ENCODE peak calls at places on chromosomes 7 and 10, in seven cellular contexts. F, Y, R, W, M, Z and C are unnamed samples. For H3K4me1 and H3K36me3, the result is how much of the 10 kb centered on the place peaks cover.

GRCh38 chr10:61139230-61139928 is 195.4 kb upstream of the RHOBTB1 start:
- DNase-seq in F (no peak), Y (no peak), R (no peak), W (no peak), M (no peak), Z (no peak), C (no peak)

GRCh38 chr10:4345842-4346241 is 480.2 kb upstream of the AKR1E2 start:
- DNase-seq in F (no peak), Y (no peak), R (no peak), W (no peak), M (no peak), Z (no peak), C (no peak)

GRCh38 chr7:155230169-155230593 is 67.5 kb upstream of the INSIG1 start:
- DNase-seq in F (no peak), Y (no peak), R (no peak), W (peak), M (peak), Z (no peak), C (no peak)

GRCh38 chr7:116249969-116250553 is 39.7 kb downstream of the TES start:
- DNase-seq in F (no peak), Y (no peak), R (no peak), W (peak), M (no peak), Z (no peak), C (peak)

GRCh38 chr10:24711465-24711864 is 12.2 kb downstream of the ARHGAP21 start:
- DNase-seq in F (no peak), Y (no peak), R (no peak), W (no peak), M (no peak), Z (no peak), C (no peak)

GRCh38 chr7:125085084-125085483 is 155.5 kb upstream of the POT1 start:
- DNase-seq in F (no peak), Y (no peak), R (no peak), W (no peak), M (no peak), Z (no peak), C (no peak)

GRCh38 chr10:124917939-124918830 is 23.7 kb upstream of the ZRANB1 start:
- DNase-seq in F (no peak), Y (no peak), R (no peak), W (peak), M (no peak), Z (no peak), C (no peak)

GRCh38 chr7:134589491-134589941 is 40.6 kb downstream of the AKR1B15 start:
- DNase-seq in F (no peak), Y (no peak), R (no peak), W (peak), M (no peak), Z (no peak), C (no peak)

GRCh38 chr10:119370972-119371703 is 163.8 kb downstream of the GRK5 start:
- DNase-seq in F (no peak), Y (peak), R (peak), W (peak), M (peak), Z (no peak), C (no peak)
- H3K27ac ChIP-seq in F (no peak), Y (peak), R (peak), W (no peak), M (peak), Z (no peak), C (no peak)

DNA sequence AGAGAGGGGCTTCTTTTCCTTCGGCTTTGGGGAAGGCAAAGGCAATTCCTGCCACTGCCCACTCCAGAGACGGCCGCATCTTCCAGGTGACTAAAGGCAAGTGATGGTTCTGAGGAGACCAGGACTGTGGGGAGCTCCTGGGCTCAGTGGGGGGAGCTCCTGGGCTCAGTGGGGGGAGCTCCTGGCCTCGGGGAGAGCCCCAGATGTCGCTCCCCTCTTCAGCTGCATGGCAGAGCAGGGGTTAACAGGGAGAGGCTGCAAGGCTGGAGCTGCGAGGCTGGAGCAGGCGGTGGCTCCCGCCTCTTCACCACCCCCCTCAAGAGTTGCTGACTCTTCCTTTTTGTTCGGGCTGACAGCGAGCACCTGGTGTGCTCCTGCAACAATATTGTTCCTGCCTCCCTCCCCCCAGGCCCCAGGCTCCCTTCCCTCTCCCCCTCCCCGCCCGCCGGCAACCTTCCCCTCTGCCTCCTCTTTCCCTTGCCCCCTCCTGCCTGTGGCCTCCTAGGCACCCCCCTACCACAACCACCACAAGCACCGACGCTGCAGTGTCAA is 56.3 kb upstream of the LBX1 start:
- DNase-seq in F (no peak), Y (no peak), R (no peak), W (no peak), M (no peak), Z (no peak), C (no peak)
- H3K4me1 ChIP-seq in F (under half), Y (under half), R (under half), W (under half), M (under half), Z (under half), C (under half)

GRCh38 chr10:48821111-48821510 is 118.5 kb downstream of the LRRC18 start:
- DNase-seq in F (no peak), Y (no peak), R (no peak), W (peak), M (no peak), Z (no peak), C (no peak)
- H3K36me3 ChIP-seq in F (under half), Y (under half), R (under half), W (under half), M (under half), Z (under half), C (under half)

DNA sequence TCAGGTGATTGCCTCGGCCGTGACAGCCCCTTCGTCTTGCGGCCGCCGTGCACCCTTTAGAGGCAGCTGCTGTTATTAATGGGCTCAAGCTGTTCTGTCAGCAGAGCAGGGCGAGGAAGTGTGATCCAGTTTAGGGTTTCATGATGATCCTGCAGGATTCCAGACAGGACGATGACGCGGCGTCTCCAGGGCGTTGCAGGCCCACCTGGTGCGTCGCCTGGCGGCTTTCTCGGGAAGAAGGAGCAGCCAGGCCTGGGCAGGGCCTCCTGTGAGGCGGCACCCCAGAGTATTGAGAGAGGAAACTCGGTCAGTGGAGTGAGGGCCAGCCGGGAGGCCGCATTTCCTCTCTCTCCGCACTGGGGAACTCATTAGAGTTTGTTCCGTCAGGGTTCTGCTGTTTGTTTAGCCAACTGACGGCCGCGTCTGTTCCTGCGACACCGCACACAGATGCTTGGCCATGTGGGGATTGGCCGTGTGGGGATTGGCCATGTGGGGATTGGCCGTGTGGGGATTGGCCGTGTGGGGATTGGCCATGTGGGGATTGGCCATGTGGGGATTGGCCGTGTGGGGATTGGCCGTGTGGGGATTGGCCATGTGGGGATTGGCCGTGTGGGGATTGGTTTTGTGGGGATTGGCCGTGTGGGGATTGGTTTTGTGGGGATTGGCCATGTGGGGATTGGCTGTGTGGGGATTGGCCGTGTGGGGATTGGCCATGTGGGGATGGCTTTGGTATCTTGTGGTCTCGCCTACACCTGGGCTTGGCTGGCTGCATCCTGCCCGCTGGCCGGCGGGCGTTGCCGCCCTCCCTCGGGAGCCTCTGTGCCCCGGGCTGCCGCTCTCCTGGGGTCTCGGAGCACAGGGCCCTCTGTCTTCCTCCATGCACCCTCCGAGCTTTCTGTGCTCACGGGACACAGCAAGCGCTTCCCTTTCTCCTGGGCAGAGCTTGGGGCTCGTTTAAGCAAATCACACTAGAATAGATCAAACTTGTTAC is 62.7 kb downstream of the NKX6-2 start:
- DNase-seq in F (no peak), Y (no peak), R (no peak), W (no peak), M (peak), Z (no peak), C (no peak)
- H3K27ac ChIP-seq in F (no peak), Y (no peak), R (no peak), W (no peak), M (peak), Z (no peak), C (no peak)